ENCODE peak calls at places on chromosomes 11 and 22, in eight cellular contexts. F is posterior cingulate gyrus; L is stimulated activated naive CD8-positive, alpha-beta T cell treated with anti-CD3 and anti-CD28 coated beads, Interleukin-15, Interleukin-2, amounts not matched to agents 100 U/mL and 50 U/mL, for 24 hours; N is stimulated activated CD8-positive, alpha-beta memory T cell treated with anti-CD3 and anti-CD28 coated beads, Interleukin-7, amount 100 ng/mL, for 48 hours; R is substantia nigra; T is RWPE1; O is Kasumi-1; I is astrocyte of the cerebellum. J is an unnamed sample.

GRCh38 chr11:114159802-114160588 is 100.5 kb downstream of the ZBTB16 start:
- DNase-seq in F (peak), L (peak), N (peak), R (peak), T (peak), O (peak), I (peak), J (peak)

GRCh38 chr11:8329961-8330361 is 66.3 kb upstream of the LMO1 start:
- DNase-seq in F (no peak), L (no peak), N (no peak), R (no peak), T (no peak), O (no peak), I (no peak), J (no peak)

GRCh38 chr11:38191101-38191500 is 1593.1 kb upstream of the RAG2 start:
- DNase-seq in F (no peak), L (no peak), N (no peak), R (no peak), T (no peak), O (no peak), I (no peak), J (no peak)

GRCh38 chr11:101049123-101049522 is 80.5 kb downstream of the PGR start:
- DNase-seq in F (no peak), L (no peak), N (no peak), R (no peak), T (no peak), O (no peak), I (no peak), J (no peak)

GRCh38 chr11:36792870-36793541 is 195.0 kb upstream of the RAG2 start:
- DNase-seq in F (no peak), L (no peak), N (no peak), R (no peak), T (no peak), O (no peak), I (no peak), J (no peak)

GRCh38 chr22:11627798-11628650 is 3900.0 kb upstream of the OR11H1 start:
- DNase-seq in F (no peak), L (no peak), N (no peak), R (no peak), T (no peak), O (no peak), I (no peak), J (no peak)

GRCh38 chr11:111514216-111515031 is at the start of gene HOATZ:
- DNase-seq in F (no peak), L (peak), N (no peak), R (no peak), T (no peak), O (no peak), I (no peak), J (no peak)

GRCh38 chr22:36383110-36383581 is 4.6 kb downstream of the MYH9 start:
- DNase-seq in F (no peak), L (peak), N (peak), R (no peak), T (no peak), O (no peak), I (peak), J (no peak)

GRCh38 chr11:20157768-20158167 is 2.5 kb downstream of the DBX1 start:
- DNase-seq in F (no peak), L (no peak), N (no peak), R (no peak), T (no peak), O (no peak), I (no peak), J (no peak)

GRCh38 chr11:8267831-8268529 is 4.3 kb upstream of the LMO1 start:
- DNase-seq in F (no peak), L (peak), N (no peak), R (no peak), T (no peak), O (no peak), I (no peak), J (no peak)

GRCh38 chr11:3861698-3862097 is 6.2 kb downstream of the STIM1 start:
- DNase-seq in F (no peak), L (peak), N (no peak), R (no peak), T (no peak), O (peak), I (no peak), J (no peak)

GRCh38 chr11:9656864-9657263 is 7.0 kb upstream of the SWAP70 start:
- DNase-seq in F (no peak), L (no peak), N (no peak), R (no peak), T (no peak), O (no peak), I (no peak), J (no peak)

GRCh38 chr11:34633990-34634725 is 13.3 kb downstream of the EHF start:
- DNase-seq in F (no peak), L (no peak), N (no peak), R (no peak), T (no peak), O (peak), I (no peak), J (no peak)

GRCh38 chr22:19448076-19448607 is 631 bp upstream of the C22orf39 start:
- DNase-seq in F (no peak), L (peak), N (no peak), R (no peak), T (peak), O (peak), I (no peak), J (peak)

GRCh38 chr22:36301384-36301828 is 48.5 kb downstream of the APOL1 start:
- DNase-seq in F (peak), L (peak), N (peak), R (peak), T (peak), O (peak), I (peak), J (no peak)

GRCh38 chr11:121659811-121660210 is 207.0 kb upstream of the SORL1-AS1 start:
- DNase-seq in F (no peak), L (no peak), N (no peak), R (no peak), T (no peak), O (no peak), I (no peak), J (no peak)

GRCh38 chr11:131041331-131042040 is 125.2 kb upstream of the SNX19 start:
- DNase-seq in F (no peak), L (no peak), N (no peak), R (no peak), T (peak), O (no peak), I (no peak), J (no peak)

GRCh38 chr11:122310701-122311100 is 194.7 kb upstream of the BLID start:
- DNase-seq in F (no peak), L (no peak), N (no peak), R (no peak), T (no peak), O (no peak), I (no peak), J (no peak)

GRCh38 chr22:27581688-27582087 is 219.9 kb downstream of the MN1 start:
- DNase-seq in F (peak), L (no peak), N (no peak), R (peak), T (no peak), O (no peak), I (no peak), J (no peak)

GRCh38 chr22:37894939-37895670 is 11.0 kb upstream of the MICALL1 start:
- DNase-seq in F (no peak), L (no peak), N (no peak), R (no peak), T (no peak), O (no peak), I (no peak), J (no peak)

GRCh38 chr22:35455529-35455928 is 55.6 kb downstream of the MCM5 start:
- DNase-seq in F (no peak), L (no peak), N (no peak), R (no peak), T (no peak), O (no peak), I (no peak), J (no peak)

GRCh38 chr11:113578164-113578455 is 102.9 kb upstream of the DRD2 start:
- DNase-seq in F (no peak), L (no peak), N (no peak), R (no peak), T (no peak), O (no peak), I (no peak), J (no peak)

GRCh38 chr11:64284048-64284961 is at the start of gene BAD:
- DNase-seq in F (peak), L (peak), N (peak), R (peak), T (peak), O (peak), I (peak), J (peak)

GRCh38 chr22:45129703-45130524 is 33.8 kb upstream of the NUP50 start:
- DNase-seq in F (no peak), L (peak), N (peak), R (no peak), T (no peak), O (no peak), I (no peak), J (no peak)

GRCh38 chr11:133843454-133843987 is 1.8 kb downstream of the SPATA19 start:
- DNase-seq in F (no peak), L (no peak), N (no peak), R (no peak), T (no peak), O (no peak), I (no peak), J (no peak)

GRCh38 chr11:57121996-57122395 is 59.8 kb upstream of the LRRC55 start:
- DNase-seq in F (no peak), L (no peak), N (no peak), R (no peak), T (no peak), O (no peak), I (no peak), J (no peak)

GRCh38 chr11:118263109-118263508 is 988 bp downstream of the MPZL2 start:
- DNase-seq in F (no peak), L (no peak), N (no peak), R (no peak), T (no peak), O (no peak), I (no peak), J (no peak)

GRCh38 chr11:8323161-8323935 is 59.7 kb upstream of the LMO1 start:
- DNase-seq in F (no peak), L (no peak), N (no peak), R (no peak), T (no peak), O (no peak), I (no peak), J (no peak)

GRCh38 chr22:48247829-48248228 is 1485.4 kb downstream of the TBC1D22A start:
- DNase-seq in F (no peak), L (no peak), N (no peak), R (no peak), T (no peak), O (no peak), I (no peak), J (no peak)

GRCh38 chr11:44528103-44528502 is 37.4 kb upstream of the CD82 start:
- DNase-seq in F (no peak), L (no peak), N (no peak), R (no peak), T (no peak), O (no peak), I (no peak), J (peak)

GRCh38 chr11:33266418-33267215 is 9.4 kb downstream of the HIPK3 start:
- DNase-seq in F (no peak), L (no peak), N (no peak), R (no peak), T (no peak), O (no peak), I (no peak), J (no peak)